ENCODE peak calls at places on chromosome 2, in five cellular contexts. U, A, H, P and F are unnamed samples.
A peak's percentile ranks its signal among the peaks of the same experiment; 100 is the strongest.

GRCh38 chr2:128158171-128158570 is 67.2 kb downstream of the UGGT1 start:
- DNase-seq in A (no peak), P (no peak), U (no peak), H (no peak), F (no peak)

GRCh38 chr2:176643711-176644110 is 374.5 kb downstream of the MTX2 start:
- DNase-seq in A (peak; percentile 36), H (peak; percentile 61), P (no peak), U (no peak), F (no peak)

GRCh38 chr2:211391206-211391605 is 834.8 kb downstream of the CPS1 start:
- DNase-seq in U (no peak), H (no peak), P (no peak), A (no peak), F (no peak)

GRCh38 chr2:45242161-45242741 is 233.0 kb upstream of the SIX2 start:
- DNase-seq in P (peak; percentile 22), H (no peak), U (no peak), A (peak; percentile 60), F (no peak)

GRCh38 chr2:53750369-53750768 is 17.2 kb upstream of the CHAC2 start:
- DNase-seq in P (no peak), H (no peak), A (no peak), U (no peak), F (no peak)

GRCh38 chr2:177669625-177670330 is 277.2 kb downstream of the AGPS start:
- DNase-seq in P (no peak), U (no peak), H (no peak), A (no peak), F (no peak)

GRCh38 chr2:104915107-104915793 is 61.3 kb downstream of the POU3F3 start:
- DNase-seq in A (no peak), P (no peak), H (no peak), U (no peak), F (no peak)

GRCh38 chr2:37625156-37625555 is 46.3 kb downstream of the CDC42EP3 start:
- DNase-seq in P (no peak), A (peak; percentile 96), U (no peak), H (no peak), F (no peak)

GRCh38 chr2:38074047-38074774 is 1.7 kb downstream of the CYP1B1 start:
- DNase-seq in H (peak; percentile 39), U (no peak), P (peak; percentile 29), A (no peak), F (no peak)

GRCh38 chr2:197706839-197707207 is 1.7 kb downstream of the MARS2 start:
- DNase-seq in H (no peak), P (no peak), U (no peak), A (no peak), F (no peak)

GRCh38 chr2:197092431-197092830 is 165.9 kb upstream of the PGAP1 start:
- DNase-seq in H (peak; percentile 83), P (no peak), U (peak; percentile 54), A (peak; percentile 69), F (no peak)

GRCh38 chr2:82735336-82735735 is 1723.7 kb downstream of the SUCLG1 start:
- DNase-seq in H (no peak), A (no peak), P (no peak), U (no peak), F (no peak)

GRCh38 chr2:31696068-31696467 is 115.3 kb upstream of the SRD5A2 start:
- DNase-seq in A (no peak), P (no peak), U (no peak), H (no peak), F (no peak)

GRCh38 chr2:31693882-31694281 is 113.1 kb upstream of the SRD5A2 start:
- DNase-seq in P (no peak), U (no peak), H (no peak), A (peak; percentile 13), F (no peak)

DNA sequence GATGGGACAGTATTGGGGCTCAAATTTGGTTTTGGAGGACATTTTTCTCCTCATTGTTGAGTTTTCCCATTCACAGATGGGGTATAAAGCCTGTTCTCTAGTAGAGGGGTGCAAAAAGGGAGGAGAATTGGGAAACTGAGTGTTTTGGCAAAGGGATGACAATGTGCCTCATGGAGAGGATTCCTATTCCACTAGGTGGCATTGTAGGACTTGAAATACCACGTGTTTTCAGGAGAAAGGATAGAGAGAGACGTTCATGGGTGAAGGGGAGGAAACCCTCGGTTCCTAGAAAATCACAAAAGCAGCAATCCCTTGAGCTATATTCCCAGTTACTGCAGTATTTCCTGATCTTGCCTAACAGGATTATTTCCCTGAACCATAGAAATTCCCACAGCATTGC is 113.7 kb upstream of the SRD5A2 start:
- DNase-seq in U (no peak), A (no peak), P (no peak), H (no peak), F (no peak)
- TF ChIP-seq CTCF in U (no peak), A (no peak), P (no peak), H (no peak), F (peak; percentile 19)

DNA sequence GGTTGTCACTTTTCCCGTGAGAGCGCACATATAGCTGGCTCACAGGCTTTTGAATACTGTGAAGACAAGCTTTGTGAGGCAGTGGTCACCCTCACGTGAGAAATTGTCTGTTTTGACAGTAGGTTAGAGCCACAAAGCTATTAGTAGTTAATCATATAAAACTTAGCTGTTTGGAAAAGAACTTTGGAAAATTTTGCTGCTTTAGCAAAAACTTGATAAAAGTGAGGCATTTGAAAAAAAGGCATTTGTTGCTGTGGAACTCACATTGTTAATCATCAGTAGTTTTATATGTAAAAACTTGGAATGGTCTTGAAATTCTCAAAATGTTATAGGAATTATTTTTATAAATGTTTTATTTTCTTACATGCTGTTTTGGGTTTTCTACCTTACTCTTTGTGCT is 22.3 kb downstream of the C2orf74 start:
- DNase-seq in H (no peak), P (no peak), A (no peak), U (no peak), F (no peak)
- TF ChIP-seq CTCF in H (no peak), P (no peak), A (no peak), U (no peak), F (no peak)

DNA sequence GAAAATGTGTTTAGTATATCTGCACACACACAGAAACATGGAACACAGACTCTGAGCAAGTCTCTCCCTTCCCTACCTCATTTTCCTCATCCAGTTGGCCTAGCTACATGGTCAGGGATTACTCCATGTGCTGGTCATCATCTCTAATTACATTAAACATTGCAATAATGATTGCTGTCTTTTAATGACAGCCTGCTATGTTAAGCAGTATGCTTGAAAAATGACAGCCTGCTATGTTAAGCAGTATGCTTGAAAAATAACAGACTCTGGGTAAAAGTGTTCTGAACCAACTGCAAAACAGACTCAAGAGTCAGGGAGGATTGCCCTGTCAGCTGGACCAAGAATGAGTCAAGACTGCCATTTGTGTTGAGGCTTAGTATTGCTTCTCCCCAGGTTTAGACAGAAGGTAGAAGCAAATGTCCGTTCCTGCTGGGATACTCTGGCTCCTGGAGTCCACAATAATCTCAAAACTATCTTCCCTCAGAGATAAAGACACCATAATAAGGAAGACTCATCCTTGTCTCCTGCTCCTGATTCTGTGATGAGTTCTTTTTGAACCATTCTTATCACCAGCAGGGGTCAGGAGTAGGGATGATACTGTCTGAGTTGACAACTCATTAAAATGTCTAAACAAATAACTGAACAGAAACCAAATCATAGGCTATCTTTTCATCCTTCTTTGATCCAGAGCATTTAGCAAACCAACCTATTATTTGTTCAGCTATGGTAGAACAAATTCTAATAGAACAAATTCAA is 57.7 kb downstream of the CCDC93 start:
- DNase-seq in P (no peak), H (no peak), A (no peak), U (no peak), F (no peak)
- TF ChIP-seq CTCF in P (peak; percentile 12), H (no peak), A (no peak), U (peak; percentile 11), F (peak; percentile 38)

DNA sequence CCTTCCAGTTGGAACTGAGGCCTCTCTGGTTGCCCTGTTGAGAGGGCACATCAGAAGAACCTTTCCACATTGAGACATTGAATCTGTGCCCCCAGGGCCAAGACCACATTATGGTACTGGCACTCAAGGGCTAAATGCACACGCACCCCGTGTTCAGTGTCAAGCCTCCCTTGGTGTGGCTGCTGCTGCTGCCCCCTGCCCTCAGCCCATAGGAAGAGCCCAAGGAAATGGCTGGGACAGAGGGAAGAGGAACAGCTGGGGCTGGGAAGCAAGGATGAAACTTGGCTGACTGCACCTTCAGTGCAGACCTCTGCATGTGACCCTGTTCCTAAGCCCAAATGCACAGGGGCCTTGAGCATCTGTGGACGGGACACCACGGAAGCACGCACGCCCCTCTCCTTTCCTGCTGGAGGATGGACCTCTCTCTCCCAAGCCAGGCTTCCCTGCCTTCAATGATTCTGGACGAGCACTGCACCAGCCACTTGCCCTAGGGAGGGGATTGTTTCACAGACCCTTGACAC is 40.2 kb downstream of the NIFK start:
- DNase-seq in U (no peak), A (no peak), P (no peak), H (no peak), F (no peak)
- TF ChIP-seq CTCF in U (no peak), A (no peak), P (no peak), H (no peak), F (no peak)

DNA sequence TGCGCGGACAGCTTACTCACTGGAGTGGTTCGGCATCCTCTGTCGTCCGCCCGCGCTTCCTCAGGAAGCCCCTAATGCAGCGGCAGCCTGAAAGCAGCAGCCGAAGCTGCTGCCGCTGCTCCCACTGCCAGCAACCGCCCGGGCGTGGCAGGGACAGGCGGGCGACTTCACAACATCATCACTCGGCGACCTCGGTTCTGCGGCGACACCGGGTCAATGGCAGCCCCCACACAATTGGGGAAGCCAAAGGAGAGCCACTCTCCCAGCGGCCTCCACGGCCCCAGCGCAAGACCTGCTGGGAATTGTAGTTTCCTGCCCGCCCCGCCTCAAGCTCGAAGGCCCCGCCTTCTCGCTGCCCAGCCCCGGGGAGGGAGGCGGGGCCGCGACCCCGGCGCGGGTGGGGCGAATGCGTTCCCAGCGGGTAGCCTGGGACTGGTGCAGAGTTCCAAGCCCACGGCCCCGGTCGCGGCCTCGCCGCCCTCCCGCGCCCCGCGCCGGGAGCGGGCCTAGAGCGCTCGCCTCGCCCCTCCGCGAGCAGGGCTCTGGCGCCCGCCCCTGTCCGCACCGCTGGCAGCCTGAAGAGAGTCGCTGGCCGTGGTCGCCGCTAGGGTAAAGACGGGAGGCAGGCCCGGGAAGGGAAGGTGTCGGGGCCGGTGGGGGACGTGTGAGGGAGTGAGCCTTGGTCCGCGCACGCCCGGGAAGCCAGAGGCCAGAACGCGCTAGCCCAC is at the start of the genes STRADB and TRAK2:
- DNase-seq in A (peak; percentile 86), H (peak; percentile 92), U (peak; percentile 74), P (peak; percentile 96), F (peak; percentile 94)
- TF ChIP-seq CTCF in A (no peak), H (peak; percentile 41), U (peak; percentile 44), P (peak; percentile 62), F (peak; percentile 75)